ENCODE peak calls at places on chromosomes 11 and 22, in four cellular contexts. One of them, this sample, is unnamed.

GRCh38 chr11:76814414-76814813 is 31.3 kb downstream of the TSKU start:
- DNase-seq in psoas muscle: no peak
- DNase-seq in GDM1: no peak
- DNase-seq in 8988T: no peak
- DNase-seq in this sample: no peak

GRCh38 chr22:38230108-38230825 is 28.5 kb downstream of the MAFF start:
- DNase-seq in psoas muscle: no peak
- DNase-seq in GDM1: peak; percentile 18
- DNase-seq in 8988T: no peak
- DNase-seq in this sample: peak; percentile 61

GRCh38 chr11:92140021-92140420 is 84.6 kb upstream of the FAT3 start:
- DNase-seq in psoas muscle: no peak
- DNase-seq in GDM1: no peak
- DNase-seq in 8988T: no peak
- DNase-seq in this sample: no peak

GRCh38 chr22:30414525-30415047 is 11.0 kb upstream of the MTFP1 start:
- DNase-seq in psoas muscle: no peak
- DNase-seq in GDM1: no peak
- DNase-seq in 8988T: no peak
- DNase-seq in this sample: no peak

GRCh38 chr22:37267128-37267587 is 15.2 kb upstream of the CYTH4 start:
- DNase-seq in psoas muscle: no peak
- DNase-seq in GDM1: peak; percentile 50
- DNase-seq in 8988T: no peak
- DNase-seq in this sample: peak; percentile 42

GRCh38 chr11:15826826-15827225 is 529.5 kb downstream of the SOX6 start:
- DNase-seq in psoas muscle: peak; percentile 33
- DNase-seq in GDM1: no peak
- DNase-seq in 8988T: peak; percentile 31
- DNase-seq in this sample: peak; percentile 40

GRCh38 chr11:63609536-63609935 is 4.7 kb downstream of the PLAAT3 start:
- DNase-seq in psoas muscle: peak; percentile 25
- DNase-seq in GDM1: no peak
- DNase-seq in 8988T: no peak
- DNase-seq in this sample: peak; percentile 38

GRCh38 chr11:71452354-71453020 is 516 bp upstream of the NADSYN1 start:
- DNase-seq in psoas muscle: no peak
- DNase-seq in GDM1: peak; percentile 30
- DNase-seq in 8988T: no peak
- DNase-seq in this sample: peak; percentile 42

GRCh38 chr22:26922804-26923203 is 265.4 kb downstream of the MIAT start:
- DNase-seq in psoas muscle: no peak
- DNase-seq in GDM1: no peak
- DNase-seq in 8988T: no peak
- DNase-seq in this sample: no peak

GRCh38 chr22:43889366-43890253 is 2.2 kb downstream of the PNPLA5 start:
- DNase-seq in psoas muscle: no peak
- DNase-seq in GDM1: no peak
- DNase-seq in 8988T: peak; percentile 74
- DNase-seq in this sample: no peak

GRCh38 chr22:45317551-45318167 is 7.9 kb downstream of the FAM118A start:
- DNase-seq in psoas muscle: peak; percentile 60
- DNase-seq in GDM1: no peak
- DNase-seq in 8988T: no peak
- DNase-seq in this sample: peak; percentile 50

GRCh38 chr11:1120532-1121342 is 37.0 kb upstream of the MUC5AC start:
- DNase-seq in psoas muscle: peak; percentile 8
- DNase-seq in GDM1: no peak
- DNase-seq in 8988T: no peak
- DNase-seq in this sample: no peak

GRCh38 chr11:64877390-64878222 is 815 bp downstream of the EHD1 start:
- DNase-seq in psoas muscle: peak; percentile 19
- DNase-seq in GDM1: no peak
- DNase-seq in 8988T: no peak
- DNase-seq in this sample: no peak

GRCh38 chr11:32450372-32450771 is 15.0 kb upstream of the WT1 start:
- DNase-seq in psoas muscle: no peak
- DNase-seq in GDM1: no peak
- DNase-seq in 8988T: no peak
- DNase-seq in this sample: no peak

GRCh38 chr11:76798202-76798581 is 15.0 kb downstream of the TSKU start:
- DNase-seq in psoas muscle: no peak
- DNase-seq in GDM1: no peak
- DNase-seq in 8988T: no peak
- DNase-seq in this sample: no peak

GRCh38 chr11:93529707-93530467 is 13.3 kb downstream of the SMCO4 start:
- DNase-seq in psoas muscle: peak; percentile 31
- DNase-seq in GDM1: no peak
- DNase-seq in 8988T: no peak
- DNase-seq in this sample: no peak

GRCh38 chr11:9399466-9399865 is 15.0 kb downstream of the IPO7 start:
- DNase-seq in psoas muscle: no peak
- DNase-seq in GDM1: no peak
- DNase-seq in 8988T: no peak
- DNase-seq in this sample: no peak